ENCODE peak calls at places on chromosome 22, in five cellular contexts. A, O, B, H and T are unnamed samples.

GRCh38 chr22:25622011-25622410 is 57.5 kb downstream of the GRK3 start:
- DNase-seq in A (no peak), O (no peak), B (no peak), H (peak), T (peak)

GRCh38 chr22:41479671-41480396 is 10.9 kb downstream of the ACO2 start:
- DNase-seq in A (no peak), O (peak), B (no peak), H (peak), T (peak)

GRCh38 chr22:35971418-35972119 is 57.1 kb downstream of the RBFOX2 start:
- DNase-seq in A (no peak), O (no peak), B (no peak), H (peak), T (peak)

GRCh38 chr22:17969732-17970131 is 54.6 kb downstream of the MICAL3 start:
- DNase-seq in A (peak), O (no peak), B (peak), H (peak), T (peak)

GRCh38 chr22:48918585-48919186 is 909.0 kb downstream of the BRD1 start:
- DNase-seq in A (no peak), O (peak), B (no peak), H (no peak), T (no peak)

GRCh38 chr22:23849009-23850006 is 8.4 kb upstream of the SLC2A11 start:
- DNase-seq in A (peak), O (peak), B (peak), H (peak), T (no peak)

GRCh38 chr22:27487600-27488450 is 313.7 kb downstream of the MN1 start:
- DNase-seq in A (peak), O (no peak), B (no peak), H (peak), T (peak)

GRCh38 chr22:11616811-11617210 is 3911.2 kb upstream of the OR11H1 start:
- DNase-seq in A (no peak), O (no peak), B (no peak), H (no peak), T (no peak)

GRCh38 chr22:40348025-40348658 is 1.8 kb downstream of the ADSL start:
- DNase-seq in A (peak), O (peak), B (peak), H (peak), T (peak)

GRCh38 chr22:32904044-32904443 is 102.5 kb downstream of the TIMP3 start:
- DNase-seq in A (peak), O (peak), B (peak), H (peak), T (peak)

GRCh38 chr22:37206841-37207821 is 5.1 kb downstream of the SSTR3 start:
- DNase-seq in A (no peak), O (no peak), B (no peak), H (no peak), T (no peak)

GRCh38 chr22:20421507-20421874 is 16.1 kb downstream of the SCARF2 start:
- DNase-seq in A (no peak), O (no peak), B (no peak), H (no peak), T (no peak)

GRCh38 chr22:24474221-24474620 is 20.9 kb upstream of the UPB1 start:
- DNase-seq in A (peak), O (no peak), B (peak), H (peak), T (peak)

GRCh38 chr22:37454857-37455686 is 27.8 kb upstream of the ELFN2 start:
- DNase-seq in A (peak), O (no peak), B (peak), H (peak), T (peak)

GRCh38 chr22:17728786-17729185 is 45.5 kb downstream of the BID start:
- DNase-seq in A (no peak), O (no peak), B (no peak), H (no peak), T (no peak)

GRCh38 chr22:38788016-38788415 is 5.9 kb downstream of the DNAL4 start:
- DNase-seq in A (no peak), O (no peak), B (no peak), H (peak), T (peak)

GRCh38 chr22:48858121-48858520 is 969.6 kb downstream of the BRD1 start:
- DNase-seq in A (no peak), O (no peak), B (no peak), H (no peak), T (no peak)

GRCh38 chr22:48756146-48757111 is 1071.2 kb downstream of the BRD1 start:
- DNase-seq in A (no peak), O (no peak), B (no peak), H (no peak), T (no peak)

GRCh38 chr22:34000879-34001526 is 80.7 kb upstream of the LARGE1 start:
- DNase-seq in A (no peak), O (no peak), B (no peak), H (no peak), T (no peak)

GRCh38 chr22:39703890-39704658 is 133.5 kb downstream of the CACNA1I start:
- DNase-seq in A (no peak), O (peak), B (no peak), H (peak), T (peak)

GRCh38 chr22:33476716-33477115 is 418.5 kb upstream of the SYN3 start:
- DNase-seq in A (peak), O (no peak), B (peak), H (peak), T (peak)

GRCh38 chr22:17237031-17237668 is 17.9 kb upstream of the ADA2 start:
- DNase-seq in A (no peak), O (no peak), B (no peak), H (no peak), T (no peak)

GRCh38 chr22:36253523-36254490 is 874 bp downstream of the APOL1 start:
- DNase-seq in A (no peak), O (no peak), B (no peak), H (no peak), T (no peak)

GRCh38 chr22:33018232-33018864 is 39.8 kb downstream of the SYN3 start:
- DNase-seq in A (peak), O (peak), B (no peak), H (peak), T (no peak)

GRCh38 chr22:48758905-48759875 is 1068.5 kb downstream of the BRD1 start:
- DNase-seq in A (no peak), O (no peak), B (no peak), H (no peak), T (no peak)

GRCh38 chr22:35376728-35377472 is 4.0 kb upstream of the HMOX1 start:
- DNase-seq in A (peak), O (peak), B (peak), H (peak), T (peak)

GRCh38 chr22:19875061-19875530 is 20.4 kb upstream of the GNB1L start:
- DNase-seq in A (no peak), O (no peak), B (no peak), H (no peak), T (no peak)

GRCh38 chr22:23182289-23183106 is 2.2 kb downstream of the BCR start:
- DNase-seq in A (peak), O (peak), B (peak), H (peak), T (peak)

GRCh38 chr22:33598821-33599220 is 321.5 kb downstream of the LARGE1 start:
- DNase-seq in A (no peak), O (no peak), B (no peak), H (no peak), T (no peak)

GRCh38 chr22:39478461-39478860 is 21.6 kb downstream of the MGAT3 start:
- DNase-seq in A (peak), O (peak), B (peak), H (no peak), T (no peak)

GRCh38 chr22:24146791-24147353 is 34.4 kb upstream of the SUSD2 start:
- DNase-seq in A (no peak), O (peak), B (no peak), H (peak), T (peak)

GRCh38 chr22:37806409-37807338 is 1.1 kb upstream of the GCAT start:
- DNase-seq in A (peak), O (peak), B (peak), H (peak), T (peak)

GRCh38 chr22:22943521-22944267 is 56.1 kb downstream of the IGLL5 start:
- DNase-seq in A (no peak), O (no peak), B (no peak), H (no peak), T (no peak)

GRCh38 chr22:19142394-19142793 is 2.1 kb downstream of the ESS2 start:
- DNase-seq in A (no peak), O (no peak), B (no peak), H (no peak), T (no peak)

GRCh38 chr22:47963660-47964059 is 1201.2 kb downstream of the TBC1D22A start:
- DNase-seq in A (no peak), O (no peak), B (no peak), H (no peak), T (no peak)

GRCh38 chr22:24518228-24518627 is 23.1 kb downstream of the UPB1 start:
- DNase-seq in A (no peak), O (no peak), B (no peak), H (no peak), T (no peak)

GRCh38 chr22:49566693-49567092 is 261.0 kb downstream of the BRD1 start:
- DNase-seq in A (no peak), O (no peak), B (no peak), H (no peak), T (no peak)

GRCh38 chr22:36055376-36056310 is 27.0 kb upstream of the RBFOX2 start:
- DNase-seq in A (no peak), O (no peak), B (no peak), H (peak), T (no peak)

GRCh38 chr22:44811141-44811540 is 58.8 kb downstream of the ARHGAP8 start:
- DNase-seq in A (no peak), O (no peak), B (no peak), H (no peak), T (no peak)

GRCh38 chr22:44805663-44806062 is 53.3 kb downstream of the ARHGAP8 start:
- DNase-seq in A (no peak), O (no peak), B (no peak), H (no peak), T (no peak)

GRCh38 chr22:44807232-44807631 is 54.9 kb downstream of the ARHGAP8 start:
- DNase-seq in A (no peak), O (no peak), B (no peak), H (no peak), T (no peak)

GRCh38 chr22:44809456-44809855 is 57.1 kb downstream of the ARHGAP8 start:
- DNase-seq in A (no peak), O (no peak), B (no peak), H (no peak), T (no peak)

DNA sequence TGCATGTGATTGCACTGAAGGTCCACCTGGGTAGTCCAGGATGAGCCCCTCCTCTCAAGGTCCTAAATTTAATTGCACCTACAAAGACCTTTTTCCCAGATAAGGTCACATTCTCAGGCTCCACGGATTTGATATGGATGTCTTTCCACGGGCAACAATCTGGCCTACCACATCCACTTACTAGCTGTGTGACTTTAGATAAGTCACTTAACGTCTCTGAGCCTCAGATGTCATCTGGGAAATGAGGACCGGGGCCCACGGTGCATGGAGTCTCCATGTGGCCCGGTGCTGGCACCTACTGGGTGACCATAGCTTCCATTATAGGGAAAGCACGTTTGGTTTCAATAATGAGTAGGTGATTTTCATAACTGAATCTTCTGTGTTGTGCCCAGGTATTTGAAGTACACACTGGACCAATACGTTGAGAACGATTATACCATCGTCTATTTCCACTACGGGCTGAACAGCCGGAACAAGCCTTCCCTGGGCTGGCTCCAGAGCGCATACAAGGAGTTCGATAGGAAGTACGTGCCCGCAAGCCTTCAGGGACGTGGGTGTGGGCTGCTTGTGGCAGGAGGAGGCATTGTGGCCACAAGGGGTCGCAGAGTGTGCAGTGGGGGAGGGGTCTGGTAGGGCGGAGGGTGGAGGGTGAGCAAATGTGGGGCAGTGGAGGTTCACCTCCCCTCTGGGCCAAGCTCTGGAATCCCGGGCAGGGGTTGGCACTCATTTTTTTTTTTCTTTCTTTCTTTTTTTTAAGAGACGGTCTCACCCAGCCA is 55.7 kb downstream of the ARHGAP8 start:
- DNase-seq in A (no peak), O (peak), B (no peak), H (peak), T (no peak)
- TF ChIP-seq CTCF in A (peak), O (peak), B (no peak), H (no peak), T (no peak)

DNA sequence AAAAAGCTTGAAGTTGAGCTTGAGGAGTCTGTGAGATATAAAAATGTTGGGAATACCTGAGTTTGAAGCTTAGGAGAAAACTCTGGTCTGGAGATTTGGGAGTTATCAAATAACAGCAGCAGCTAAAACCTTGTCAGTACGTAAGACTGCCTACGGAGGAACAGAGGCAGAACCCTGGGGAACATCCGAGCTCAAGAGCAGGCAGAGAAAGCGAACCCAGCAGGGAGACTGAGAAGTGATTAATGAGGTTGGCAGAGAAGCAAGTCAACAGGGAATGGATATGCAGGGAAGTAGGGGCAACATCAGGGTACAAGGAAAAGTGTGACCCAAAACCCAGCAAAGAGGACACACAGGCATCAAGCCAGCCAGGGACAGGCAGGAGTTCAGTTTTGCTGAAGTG is 12.6 kb upstream of the MTFP1 start:
- DNase-seq in A (no peak), O (no peak), B (no peak), H (no peak), T (no peak)
- H3K9ac ChIP-seq in A (no peak), O (no peak), B (no peak), H (no peak), T (no peak)

DNA sequence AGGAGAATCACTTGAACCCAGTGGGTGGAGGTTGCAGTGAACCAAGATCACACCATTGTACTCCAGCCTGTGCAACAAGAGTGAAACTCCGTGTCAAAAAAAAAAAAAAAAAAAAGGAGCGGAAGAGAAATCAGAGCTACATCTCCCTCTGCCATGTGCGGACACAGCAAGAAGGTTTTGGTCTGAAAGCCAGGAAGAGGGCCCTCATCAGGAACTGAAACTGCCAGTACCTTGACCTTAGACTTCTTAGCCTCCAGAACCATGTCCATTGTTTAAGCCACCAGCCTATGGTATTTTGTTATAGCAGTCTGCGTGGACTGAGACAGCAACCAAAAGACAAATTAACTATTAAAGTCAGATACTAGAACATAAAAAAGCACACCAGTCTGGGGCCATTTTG is 41.6 kb downstream of the KREMEN1 start:
- DNase-seq in A (no peak), O (no peak), B (no peak), H (no peak), T (no peak)
- TF ChIP-seq EZH2 in A (no peak), O (no peak), B (no peak), H (no peak), T (no peak)

GRCh38 chr22:50691521-50691920 is 18.9 kb downstream of the SHANK3 start:
- DNase-seq in A (peak), O (peak), B (peak), H (no peak), T (no peak)
- TF ChIP-seq CTCF in A (peak), O (peak), B (peak), H (peak), T (peak)

GRCh38 chr22:45866398-45867117 is 110.4 kb downstream of the WNT7B start:
- DNase-seq in A (no peak), O (peak), B (no peak), H (no peak), T (no peak)

GRCh38 chr22:45867118-45867905 is 109.7 kb downstream of the WNT7B start:
- DNase-seq in A (no peak), O (peak), B (no peak), H (no peak), T (no peak)

GRCh38 chr22:45863981-45864751 is 112.8 kb downstream of the WNT7B start:
- DNase-seq in A (peak), O (peak), B (peak), H (peak), T (peak)

GRCh38 chr22:45865561-45866397 is 111.2 kb downstream of the WNT7B start:
- DNase-seq in A (no peak), O (no peak), B (no peak), H (no peak), T (no peak)

DNA sequence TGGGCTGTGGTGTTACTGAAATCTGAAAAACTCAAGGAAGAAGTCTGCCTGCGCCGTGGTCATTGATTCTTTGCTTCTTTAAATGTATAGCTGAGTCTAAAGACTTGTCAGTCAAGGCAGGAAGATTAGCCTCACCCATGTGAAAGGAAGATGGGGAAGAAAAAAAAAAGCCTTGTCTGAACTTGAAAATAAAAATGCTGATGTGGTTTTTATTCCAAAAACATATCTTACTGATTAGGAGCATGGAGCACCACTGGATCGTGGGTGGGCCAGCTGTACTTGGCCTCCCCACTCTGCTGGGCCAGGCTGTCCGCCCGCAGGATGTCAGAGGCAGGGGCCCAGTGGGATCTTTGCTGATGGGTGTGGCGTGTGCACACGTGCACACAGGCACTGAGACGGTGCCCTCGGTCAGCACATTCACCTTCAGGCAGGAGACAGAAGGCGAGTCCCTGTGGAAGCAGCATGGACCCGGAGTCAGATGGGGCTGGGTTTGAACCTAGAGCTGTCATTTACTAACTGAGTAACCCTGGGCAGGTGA is 111.9 kb downstream of the WNT7B start:
- DNase-seq in A (no peak), O (no peak), B (no peak), H (no peak), T (no peak)
- H3K9ac ChIP-seq in A (no peak), O (no peak), B (no peak), H (no peak), T (no peak)

GRCh38 chr22:50600967-50601668 is 525 bp downstream of the MAPK8IP2 start:
- DNase-seq in A (no peak), O (no peak), B (no peak), H (no peak), T (no peak)

GRCh38 chr22:50600541-50600940 is at the start of gene MAPK8IP2:
- DNase-seq in A (peak), O (peak), B (no peak), H (no peak), T (no peak)

GRCh38 chr22:50601669-50602337 is 1.2 kb downstream of the MAPK8IP2 start:
- DNase-seq in A (no peak), O (no peak), B (no peak), H (no peak), T (no peak)

GRCh38 chr22:50603511-50604255 is 3.1 kb downstream of the MAPK8IP2 start:
- DNase-seq in A (no peak), O (peak), B (no peak), H (no peak), T (no peak)

GRCh38 chr22:50602338-50602700 is 1.7 kb downstream of the MAPK8IP2 start:
- DNase-seq in A (no peak), O (no peak), B (no peak), H (no peak), T (no peak)
- TF ChIP-seq EZH2 in A (no peak), O (no peak), B (no peak), H (peak), T (no peak)

DNA sequence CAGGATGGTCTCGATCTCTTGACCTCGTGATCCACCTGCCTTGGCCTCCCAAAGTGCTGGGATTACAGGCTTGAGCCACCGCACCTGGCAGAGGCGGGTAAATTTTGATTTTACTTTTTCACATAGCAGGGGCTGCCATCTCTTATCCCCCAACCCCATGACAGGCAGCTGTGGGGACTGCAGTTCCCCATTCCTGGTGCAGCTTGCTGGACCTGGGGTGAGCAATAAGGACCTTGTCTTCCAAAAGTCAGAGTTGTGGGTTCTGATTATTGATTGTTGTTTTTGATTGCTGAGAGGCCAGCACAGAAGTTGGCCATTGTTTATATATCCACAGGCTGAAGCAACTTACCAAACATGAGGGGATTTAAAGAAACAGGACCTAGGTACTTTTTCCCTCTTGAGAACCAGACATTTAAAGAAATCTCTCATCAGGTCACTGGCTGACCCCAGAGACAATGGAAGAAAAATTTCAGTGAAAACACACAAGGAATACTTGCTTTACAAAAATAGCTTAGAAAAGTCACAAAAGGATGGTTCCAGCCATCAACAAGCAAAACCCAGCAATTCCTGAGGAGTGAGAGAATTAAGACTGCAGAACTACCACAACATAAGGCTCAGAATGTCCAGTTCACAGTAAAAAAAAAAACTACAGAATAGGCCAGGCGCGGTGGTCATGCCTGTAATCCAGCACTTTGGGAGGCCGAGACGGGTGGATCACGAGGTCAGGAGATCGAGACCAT is 22.0 kb upstream of the MAPK1 start:
- DNase-seq in A (no peak), O (no peak), B (no peak), H (no peak), T (no peak)
- TF ChIP-seq CTCF in A (no peak), O (no peak), B (no peak), H (no peak), T (no peak)

GRCh38 chr22:29353860-29354259 is 34.5 kb downstream of the AP1B1 start:
- DNase-seq in A (no peak), O (no peak), B (no peak), H (no peak), T (no peak)
- H3K9ac ChIP-seq in A (no peak), O (no peak), B (no peak), H (no peak), T (no peak)